ENCODE peak calls at places on chromosomes 5 and 9, in four cellular contexts. L is left cardiac atrium, H is amniotic stem cell, N is lung microvascular endothelial cell. V is an unnamed sample.

GRCh38 chr5:154214236-154215106 is 23.9 kb downstream of the GALNT10 start:
- DNase-seq in N (peak), L (no peak), H (peak), V (no peak)

GRCh38 chr9:2209400-2209799 is 194.3 kb downstream of the SMARCA2 start:
- DNase-seq in L (no peak), N (peak), H (no peak), V (no peak)

GRCh38 chr5:160787247-160787646 is 64.8 kb downstream of the ATP10B start:
- DNase-seq in H (no peak), L (no peak), N (no peak), V (no peak)

GRCh38 chr9:24841993-24842392 is 296.3 kb upstream of the IZUMO3 start:
- DNase-seq in H (no peak), N (no peak), L (no peak), V (no peak)

GRCh38 chr9:26261503-26262330 is 583.5 kb upstream of the TUSC1 start:
- DNase-seq in H (peak), L (no peak), N (peak), V (no peak)

GRCh38 chr9:95023217-95024003 is 294.1 kb downstream of the FANCC start:
- DNase-seq in L (peak), H (peak), N (peak), V (no peak)

GRCh38 chr5:134053840-134054338 is 49.1 kb upstream of the VDAC1 start:
- DNase-seq in H (no peak), N (no peak), L (no peak), V (no peak)

GRCh38 chr5:74762599-74762998 is 4.3 kb downstream of the GFM2 start:
- DNase-seq in N (peak), H (peak), L (no peak), V (no peak)

GRCh38 chr5:168332042-168332441 is 40.6 kb downstream of the WWC1 start:
- DNase-seq in N (no peak), H (no peak), L (no peak), V (no peak)

GRCh38 chr9:27610622-27611021 is 37.3 kb upstream of the C9orf72 start:
- DNase-seq in N (no peak), L (no peak), H (no peak), V (no peak)

GRCh38 chr5:149636191-149636860 is 55.0 kb downstream of the ARHGEF37 start:
- DNase-seq in H (no peak), L (no peak), N (no peak), V (no peak)

GRCh38 chr9:11551106-11551505 is 938.3 kb upstream of the PTPRD start:
- DNase-seq in H (no peak), N (no peak), L (no peak), V (no peak)

GRCh38 chr5:139272471-139273321 is 20.8 kb upstream of the MATR3 start:
- DNase-seq in H (no peak), L (no peak), N (no peak), V (no peak)

GRCh38 chr5:76874088-76874581 is 24.3 kb downstream of the S100Z start:
- DNase-seq in L (no peak), N (no peak), H (no peak), V (no peak)

GRCh38 chr9:119801311-119801710 is 432.1 kb upstream of the BRINP1 start:
- DNase-seq in L (no peak), H (no peak), N (no peak), V (no peak)

GRCh38 chr9:21674894-21675293 is 127.5 kb upstream of the MTAP start:
- DNase-seq in L (no peak), H (no peak), N (peak), V (no peak)

GRCh38 chr5:109859537-109859936 is 169.8 kb downstream of the MAN2A1 start:
- DNase-seq in H (no peak), N (no peak), L (no peak), V (no peak)

GRCh38 chr5:1737790-1738405 is 61.7 kb downstream of the MRPL36 start:
- DNase-seq in H (no peak), N (peak), L (no peak), V (no peak)